ENCODE peak calls at places on chromosomes 7 and 10, in ten cellular contexts. O, K, U, N, H, W, D, T, Y and Z are unnamed samples.

GRCh38 chr10:80168111-80168511 is 35.6 kb downstream of the PLAC9 start:
- DNase-seq in Y (no peak), K (no peak), D (no peak), N (no peak), H (peak; percentile 92), O (no peak), T (no peak), W (no peak), U (no peak), Z (no peak)

GRCh38 chr10:67033878-67034277 is 108.0 kb downstream of the LRRTM3 start:
- DNase-seq in N (no peak), W (no peak), Y (no peak), D (no peak), T (no peak), U (no peak), H (no peak), O (no peak), K (no peak), Z (no peak)

GRCh38 chr10:74921744-74922143 is 95.3 kb downstream of the KAT6B start:
- DNase-seq in H (peak; percentile 67), W (no peak), O (peak; percentile 1), N (no peak), T (no peak), D (no peak), Y (no peak), K (no peak), U (no peak), Z (no peak)

GRCh38 chr10:60733189-60733815 is 45.0 kb upstream of the CDK1 start:
- DNase-seq in O (peak; percentile 9), H (no peak), U (peak; percentile 30), W (no peak), D (no peak), N (peak; percentile 78), Y (no peak), T (peak; percentile 45), K (no peak), Z (peak; percentile 71)

GRCh38 chr10:5043716-5044115 is 40.1 kb upstream of the AKR1C2 start:
- DNase-seq in H (no peak), N (no peak), Y (peak; percentile 98), K (no peak), T (no peak), D (peak; percentile 54), U (no peak), O (peak; percentile 42), W (no peak), Z (no peak)

GRCh38 chr10:133269367-133269766 is 7.3 kb downstream of the ADAM8 start:
- DNase-seq in O (no peak), Y (no peak), U (no peak), D (no peak), W (no peak), H (no peak), N (no peak), T (no peak), K (no peak), Z (no peak)

GRCh38 chr10:94192974-94193373 is 169.8 kb downstream of the NOC3L start:
- DNase-seq in K (no peak), H (no peak), Y (no peak), T (no peak), W (no peak), D (no peak), O (no peak), U (no peak), N (no peak), Z (no peak)

GRCh38 chr7:100827330-100828226 is at the start of gene EPHB4:
- DNase-seq in U (peak; percentile 82), N (no peak), T (no peak), K (no peak), D (peak; percentile 58), O (no peak), H (peak; percentile 93), Y (no peak), W (peak; percentile 32), Z (peak; percentile 40)

GRCh38 chr7:120302190-120302589 is 29.2 kb downstream of the KCND2 start:
- DNase-seq in W (no peak), U (no peak), O (no peak), D (no peak), H (no peak), Y (no peak), K (no peak), T (no peak), N (no peak), Z (no peak)

GRCh38 chr10:122188706-122189105 is 82.4 kb upstream of the BTBD16 start:
- DNase-seq in Y (no peak), W (no peak), K (no peak), H (no peak), U (no peak), O (no peak), T (no peak), N (no peak), D (no peak), Z (no peak)

GRCh38 chr7:94295805-94296204 is 98.9 kb upstream of the COL1A2 start:
- DNase-seq in Y (peak; percentile 21), T (no peak), N (peak; percentile 76), D (no peak), W (peak; percentile 60), U (no peak), K (no peak), O (peak; percentile 92), H (peak; percentile 92), Z (no peak)

GRCh38 chr7:75872073-75872782 is 6.6 kb upstream of the RHBDD2 start:
- DNase-seq in O (no peak), T (no peak), N (no peak), K (no peak), H (peak; percentile 46), W (no peak), Y (no peak), U (no peak), D (no peak), Z (no peak)

GRCh38 chr10:122878799-122879338 is 512 bp downstream of the FAM24B start:
- DNase-seq in K (no peak), H (peak; percentile 36), D (no peak), T (no peak), O (peak; percentile 60), N (peak; percentile 75), Y (no peak), U (no peak), W (no peak), Z (no peak)

GRCh38 chr10:124125305-124126116 is 32.1 kb upstream of the CHST15 start:
- DNase-seq in D (no peak), H (no peak), W (peak; percentile 54), Y (no peak), O (no peak), N (peak; percentile 46), U (no peak), T (no peak), K (no peak), Z (no peak)

GRCh38 chr10:113616244-113617074 is 47.4 kb downstream of the NRAP start:
- DNase-seq in Y (no peak), N (peak; percentile 13), H (peak; percentile 6), W (no peak), O (no peak), D (no peak), U (peak; percentile 36), K (no peak), T (no peak), Z (no peak)

GRCh38 chr10:102119417-102120141 is 589 bp downstream of the LDB1 start:
- DNase-seq in K (no peak), Y (peak; percentile 24), O (peak; percentile 58), N (peak; percentile 49), W (no peak), T (peak; percentile 23), D (peak; percentile 75), U (no peak), H (peak; percentile 62), Z (peak; percentile 74)

GRCh38 chr10:34247560-34247959 is 567.5 kb downstream of the PARD3 start:
- DNase-seq in H (no peak), Y (no peak), K (no peak), N (no peak), O (no peak), D (no peak), T (no peak), W (no peak), U (no peak), Z (no peak)

GRCh38 chr7:134710854-134711624 is 64.4 kb downstream of the BPGM start:
- DNase-seq in K (no peak), H (no peak), D (no peak), T (peak; percentile 36), W (no peak), O (no peak), N (no peak), Y (no peak), U (no peak), Z (peak; percentile 56)

GRCh38 chr10:84493951-84494848 is 165.8 kb downstream of the CCSER2 start:
- DNase-seq in W (no peak), O (no peak), T (no peak), H (peak; percentile 81), K (no peak), Y (no peak), D (no peak), U (no peak), N (no peak), Z (no peak)

GRCh38 chr10:98676895-98677294 is 230.2 kb upstream of the HPS1 start:
- DNase-seq in D (no peak), O (no peak), T (no peak), U (no peak), Y (no peak), N (no peak), K (no peak), H (no peak), W (no peak), Z (no peak)

GRCh38 chr10:78343266-78343665 is 309.6 kb downstream of the RPS24 start:
- DNase-seq in N (no peak), T (no peak), Y (no peak), U (no peak), H (no peak), W (no peak), K (no peak), O (no peak), D (no peak), Z (peak; percentile 7)

GRCh38 chr10:121610798-121611325 is 12.6 kb upstream of the FGFR2 start:
- DNase-seq in D (peak; percentile 39), U (no peak), H (no peak), N (no peak), W (no peak), O (no peak), T (no peak), Y (no peak), K (no peak), Z (no peak)

GRCh38 chr7:102463841-102464576 is 654 bp downstream of the ALKBH4 start:
- DNase-seq in K (no peak), W (no peak), T (no peak), D (no peak), N (peak; percentile 43), O (no peak), H (peak; percentile 15), Y (no peak), U (no peak), Z (no peak)

GRCh38 chr10:29993319-29993876 is 66.0 kb downstream of the JCAD start:
- DNase-seq in T (no peak), O (no peak), K (no peak), Y (no peak), H (no peak), U (no peak), W (no peak), D (no peak), N (no peak), Z (no peak)

GRCh38 chr7:102728-103127 is 89.6 kb upstream of the FAM20C start:
- DNase-seq in W (peak; percentile 74), T (no peak), D (no peak), Y (no peak), O (no peak), U (no peak), N (no peak), K (no peak), H (no peak), Z (no peak)

GRCh38 chr7:2450198-2451107 is 25.7 kb downstream of the GRIFIN start:
- DNase-seq in W (no peak), O (no peak), U (no peak), K (no peak), N (no peak), H (no peak), T (no peak), D (no peak), Y (no peak), Z (no peak)